ENCODE peak calls at places on chromosomes 12 and 14, in eight cellular contexts. One of them, this sample, is unnamed.
A peak's percentile ranks its signal among the peaks of the same experiment; 100 is the strongest.

GRCh38 chr12:30046376-30046775 is 262.6 kb upstream of the TMTC1 start:
- DNase-seq in GM12878: no peak
- DNase-seq in HCT116: no peak
- DNase-seq in sigmoid colon: no peak
- DNase-seq in stomach: no peak
- DNase-seq in GM23338: no peak
- DNase-seq in breast epithelium: no peak
- DNase-seq in suprapubic skin: no peak
- DNase-seq in this sample: no peak

GRCh38 chr12:65269603-65270002 is 8.9 kb upstream of the MSRB3 start:
- DNase-seq in suprapubic skin: no peak
- DNase-seq in HCT116: no peak
- DNase-seq in GM23338: no peak
- DNase-seq in breast epithelium: no peak
- DNase-seq in GM12878: no peak
- DNase-seq in sigmoid colon: no peak
- DNase-seq in stomach: no peak
- DNase-seq in this sample: no peak

GRCh38 chr12:113262710-113263109 is 41.4 kb downstream of the TPCN1 start:
- DNase-seq in breast epithelium: no peak
- DNase-seq in sigmoid colon: peak; percentile 40
- DNase-seq in stomach: no peak
- DNase-seq in GM23338: no peak
- DNase-seq in HCT116: no peak
- DNase-seq in suprapubic skin: no peak
- DNase-seq in GM12878: no peak
- DNase-seq in this sample: no peak

GRCh38 chr14:91376547-91377477 is 40.8 kb downstream of the CCDC88C start:
- DNase-seq in stomach: no peak
- DNase-seq in GM12878: no peak
- DNase-seq in HCT116: no peak
- DNase-seq in suprapubic skin: no peak
- DNase-seq in sigmoid colon: no peak
- DNase-seq in GM23338: no peak
- DNase-seq in breast epithelium: no peak
- DNase-seq in this sample: no peak

GRCh38 chr14:55028066-55028465 is 1.0 kb downstream of the SOCS4 start:
- DNase-seq in HCT116: no peak
- DNase-seq in stomach: no peak
- DNase-seq in suprapubic skin: no peak
- DNase-seq in GM12878: no peak
- DNase-seq in GM23338: no peak
- DNase-seq in breast epithelium: no peak
- DNase-seq in sigmoid colon: no peak
- DNase-seq in this sample: no peak

GRCh38 chr12:42961395-42961794 is 371.8 kb upstream of the PRICKLE1 start:
- DNase-seq in suprapubic skin: no peak
- DNase-seq in breast epithelium: no peak
- DNase-seq in HCT116: peak; percentile 85
- DNase-seq in stomach: no peak
- DNase-seq in GM12878: no peak
- DNase-seq in sigmoid colon: no peak
- DNase-seq in GM23338: peak; percentile 56
- DNase-seq in this sample: no peak

GRCh38 chr12:52041695-52042123 is 9.5 kb upstream of the NR4A1 start:
- DNase-seq in suprapubic skin: no peak
- DNase-seq in HCT116: no peak
- DNase-seq in breast epithelium: peak; percentile 72
- DNase-seq in GM12878: no peak
- DNase-seq in GM23338: peak; percentile 56
- DNase-seq in stomach: peak; percentile 58
- DNase-seq in sigmoid colon: peak; percentile 75
- DNase-seq in this sample: peak; percentile 88

GRCh38 chr12:89684131-89684530 is 24.5 kb downstream of the ATP2B1 start:
- DNase-seq in sigmoid colon: no peak
- DNase-seq in GM12878: no peak
- DNase-seq in GM23338: no peak
- DNase-seq in breast epithelium: no peak
- DNase-seq in HCT116: no peak
- DNase-seq in suprapubic skin: no peak
- DNase-seq in stomach: no peak
- DNase-seq in this sample: no peak

GRCh38 chr12:51852404-51853137 is 4.1 kb upstream of the FIGNL2 start:
- DNase-seq in suprapubic skin: no peak
- DNase-seq in sigmoid colon: no peak
- DNase-seq in stomach: no peak
- DNase-seq in GM23338: peak; percentile 45
- DNase-seq in breast epithelium: no peak
- DNase-seq in HCT116: no peak
- DNase-seq in GM12878: no peak
- DNase-seq in this sample: no peak

GRCh38 chr14:27730204-27730603 is 1036.4 kb upstream of the FOXG1 start:
- DNase-seq in GM23338: no peak
- DNase-seq in breast epithelium: no peak
- DNase-seq in HCT116: no peak
- DNase-seq in GM12878: no peak
- DNase-seq in stomach: no peak
- DNase-seq in suprapubic skin: no peak
- DNase-seq in sigmoid colon: no peak
- DNase-seq in this sample: no peak

GRCh38 chr14:104580961-104581360 is 1.4 kb downstream of the C14orf180 start:
- DNase-seq in breast epithelium: peak; percentile 60
- DNase-seq in stomach: peak; percentile 94
- DNase-seq in GM12878: no peak
- DNase-seq in GM23338: no peak
- DNase-seq in suprapubic skin: no peak
- DNase-seq in sigmoid colon: peak; percentile 72
- DNase-seq in HCT116: no peak
- DNase-seq in this sample: no peak

DNA sequence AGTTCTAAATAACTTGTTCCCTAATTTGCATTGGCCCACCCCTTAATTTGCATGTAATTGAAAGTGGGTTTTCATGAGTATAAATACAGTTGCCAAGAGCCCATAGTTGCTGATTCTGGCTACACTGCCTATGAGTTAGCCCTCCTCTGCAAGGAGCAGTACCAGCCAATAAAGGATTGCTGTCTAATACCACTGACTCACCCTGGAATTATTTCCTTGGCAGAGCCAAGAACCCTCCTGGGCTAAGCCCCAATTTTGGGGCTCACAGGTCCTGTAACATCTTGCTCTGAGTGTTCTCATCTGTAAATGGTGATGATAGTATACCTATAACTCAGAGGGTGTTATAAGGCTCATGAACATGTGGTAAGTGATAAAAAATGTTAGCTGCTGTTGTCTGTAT is 6.8 kb downstream of the TTC8 start:
- DNase-seq in suprapubic skin: no peak
- DNase-seq in sigmoid colon: no peak
- DNase-seq in stomach: no peak
- DNase-seq in GM12878: no peak
- DNase-seq in HCT116: peak; percentile 13
- DNase-seq in breast epithelium: no peak
- DNase-seq in GM23338: no peak
- DNase-seq in this sample: no peak
- TF ChIP-seq POLR2AphosphoS5 in suprapubic skin: no peak
- TF ChIP-seq POLR2AphosphoS5 in sigmoid colon: no peak
- TF ChIP-seq POLR2AphosphoS5 in stomach: no peak
- TF ChIP-seq POLR2AphosphoS5 in GM12878: no peak
- TF ChIP-seq POLR2AphosphoS5 in HCT116: no peak
- TF ChIP-seq POLR2AphosphoS5 in breast epithelium: no peak
- TF ChIP-seq POLR2AphosphoS5 in GM23338: no peak
- TF ChIP-seq POLR2AphosphoS5 in this sample: no peak

GRCh38 chr14:24574206-24574774 is 1.8 kb downstream of the CTSG start:
- DNase-seq in breast epithelium: no peak
- DNase-seq in GM12878: no peak
- DNase-seq in suprapubic skin: no peak
- DNase-seq in stomach: no peak
- DNase-seq in sigmoid colon: no peak
- DNase-seq in GM23338: peak; percentile 6
- DNase-seq in HCT116: no peak
- DNase-seq in this sample: peak; percentile 68
- H3K4me1 ChIP-seq in breast epithelium: no peaks in the 10 kb centered on the region
- H3K4me1 ChIP-seq in GM12878: no peaks in the 10 kb centered on the region
- H3K4me1 ChIP-seq in suprapubic skin: no peaks in the 10 kb centered on the region
- H3K4me1 ChIP-seq in stomach: no peaks in the 10 kb centered on the region
- H3K4me1 ChIP-seq in sigmoid colon: no peaks in the 10 kb centered on the region
- H3K4me1 ChIP-seq in GM23338: no peaks in the 10 kb centered on the region
- H3K4me1 ChIP-seq in HCT116: no peaks in the 10 kb centered on the region
- H3K4me1 ChIP-seq in this sample: no peaks in the 10 kb centered on the region

GRCh38 chr14:68278568-68279436 is 459.2 kb downstream of the RAD51B start:
- DNase-seq in sigmoid colon: no peak
- DNase-seq in breast epithelium: no peak
- DNase-seq in GM12878: no peak
- DNase-seq in suprapubic skin: no peak
- DNase-seq in stomach: no peak
- DNase-seq in GM23338: no peak
- DNase-seq in HCT116: peak; percentile 6
- DNase-seq in this sample: no peak
- TF ChIP-seq POLR2AphosphoS5 in sigmoid colon: no peak
- TF ChIP-seq POLR2AphosphoS5 in breast epithelium: no peak
- TF ChIP-seq POLR2AphosphoS5 in GM12878: peak; percentile 57
- TF ChIP-seq POLR2AphosphoS5 in suprapubic skin: no peak
- TF ChIP-seq POLR2AphosphoS5 in stomach: no peak
- TF ChIP-seq POLR2AphosphoS5 in GM23338: no peak
- TF ChIP-seq POLR2AphosphoS5 in HCT116: no peak
- TF ChIP-seq POLR2AphosphoS5 in this sample: no peak

GRCh38 chr12:13805038-13805437 is 176.4 kb downstream of the GRIN2B start:
- DNase-seq in HCT116: no peak
- DNase-seq in sigmoid colon: no peak
- DNase-seq in suprapubic skin: no peak
- DNase-seq in stomach: no peak
- DNase-seq in GM23338: no peak
- DNase-seq in breast epithelium: no peak
- DNase-seq in GM12878: no peak
- DNase-seq in this sample: no peak
- H3K4me1 ChIP-seq in HCT116: no peaks in the 10 kb centered on the region
- H3K4me1 ChIP-seq in sigmoid colon: no peaks in the 10 kb centered on the region
- H3K4me1 ChIP-seq in suprapubic skin: no peaks in the 10 kb centered on the region
- H3K4me1 ChIP-seq in stomach: no peaks in the 10 kb centered on the region
- H3K4me1 ChIP-seq in GM23338: peaks cover 6% of the 10 kb centered on the region
- H3K4me1 ChIP-seq in breast epithelium: no peaks in the 10 kb centered on the region
- H3K4me1 ChIP-seq in GM12878: no peaks in the 10 kb centered on the region
- H3K4me1 ChIP-seq in this sample: no peaks in the 10 kb centered on the region

DNA sequence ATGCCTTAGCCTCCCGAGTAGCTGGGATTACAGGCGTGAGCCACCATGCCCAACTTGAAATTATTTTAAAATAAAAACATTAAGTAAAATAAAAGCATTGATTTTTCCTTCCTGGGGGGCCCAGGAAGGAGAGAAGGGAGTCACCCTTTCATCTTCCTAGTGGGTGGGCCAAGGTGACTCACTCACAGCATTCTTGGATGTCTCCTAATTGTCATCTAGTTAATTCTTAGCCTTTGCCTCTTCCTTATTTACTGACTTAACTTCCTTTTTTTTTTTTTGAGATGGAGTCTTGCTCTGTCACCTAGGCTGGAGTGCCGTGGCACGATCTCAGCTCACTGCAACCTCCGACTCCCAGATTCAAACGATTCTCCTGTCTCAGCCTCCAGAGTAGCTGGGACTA is 29.2 kb downstream of the TMEM120B start:
- DNase-seq in GM23338: no peak
- DNase-seq in HCT116: no peak
- DNase-seq in sigmoid colon: no peak
- DNase-seq in GM12878: no peak
- DNase-seq in stomach: no peak
- DNase-seq in breast epithelium: no peak
- DNase-seq in suprapubic skin: no peak
- DNase-seq in this sample: no peak
- TF ChIP-seq POLR2AphosphoS5 in GM23338: no peak
- TF ChIP-seq POLR2AphosphoS5 in HCT116: no peak
- TF ChIP-seq POLR2AphosphoS5 in sigmoid colon: no peak
- TF ChIP-seq POLR2AphosphoS5 in GM12878: no peak
- TF ChIP-seq POLR2AphosphoS5 in stomach: no peak
- TF ChIP-seq POLR2AphosphoS5 in breast epithelium: no peak
- TF ChIP-seq POLR2AphosphoS5 in suprapubic skin: no peak
- TF ChIP-seq POLR2AphosphoS5 in this sample: no peak

This sample was measured in spleen.